ENCODE peak calls at places on chromosomes 3 and 15, in seven cellular contexts. T is cardiac muscle cell; Q is neural progenitor cell; E is psoas muscle; K is activated CD8-positive, alpha-beta memory T cell treated with anti-CD3 and anti-CD28 coated beads, Interleukin-2, amount 10 ng/mL, durations not matched to agents 7 days and 5 days; P is SIG-M5; I is NCI-H2171 treated with DMSO at 0.1 percent for 48 hours. C is an unnamed sample.

GRCh38 chr15:81595752-81596151 is 221.7 kb upstream of the TMC3 start:
- DNase-seq in I (no peak), K (no peak), P (no peak), Q (no peak), E (no peak), T (no peak), C (no peak)

GRCh38 chr3:71565976-71566375 is 17.6 kb downstream of the FOXP1 start:
- DNase-seq in E (no peak), K (no peak), I (peak), P (no peak), Q (no peak), T (no peak), C (no peak)

GRCh38 chr3:46213201-46213600 is 5.1 kb upstream of the CCR1 start:
- DNase-seq in I (no peak), T (no peak), E (no peak), Q (no peak), P (peak), K (peak), C (no peak)

GRCh38 chr3:128170866-128171516 is 17.7 kb downstream of the EEFSEC start:
- DNase-seq in P (no peak), T (peak), Q (peak), I (peak), K (peak), E (peak), C (peak)

GRCh38 chr3:151863611-151864010 is 9.8 kb upstream of the SUCNR1 start:
- DNase-seq in E (no peak), Q (no peak), I (no peak), T (peak), P (no peak), K (no peak), C (no peak)

GRCh38 chr3:184594386-184595035 is 32.9 kb downstream of the EPHB3 start:
- DNase-seq in K (no peak), Q (no peak), T (no peak), E (no peak), P (no peak), I (no peak), C (no peak)

GRCh38 chr3:183439510-183439909 is 11.1 kb upstream of the MCF2L2 start:
- DNase-seq in K (no peak), P (no peak), I (no peak), Q (no peak), E (no peak), T (no peak), C (no peak)

GRCh38 chr3:189605717-189606116 is 25.5 kb upstream of the TP63 start:
- DNase-seq in P (no peak), E (no peak), K (no peak), I (no peak), T (no peak), Q (no peak), C (no peak)

GRCh38 chr3:23263796-23264195 is 60.7 kb downstream of the UBE2E2 start:
- DNase-seq in K (no peak), Q (no peak), E (no peak), I (no peak), T (peak), P (no peak), C (no peak)

GRCh38 chr3:32238027-32238815 is at the start of gene CMTM8:
- DNase-seq in Q (peak), E (peak), P (no peak), I (peak), K (peak), T (peak), C (peak)

GRCh38 chr3:71048948-71049347 is 534.6 kb downstream of the FOXP1 start:
- DNase-seq in T (no peak), K (no peak), P (no peak), Q (no peak), E (no peak), I (no peak), C (no peak)

GRCh38 chr3:112378989-112379692 is 46.2 kb downstream of the CD200 start:
- DNase-seq in E (no peak), K (no peak), I (peak), Q (no peak), T (peak), P (peak), C (no peak)

GRCh38 chr3:44114142-44114541 is 127.5 kb upstream of the TOPAZ1 start:
- DNase-seq in T (peak), Q (peak), E (peak), I (peak), P (no peak), K (no peak), C (peak)

GRCh38 chr3:149512073-149512782 is 37.7 kb downstream of the TM4SF4 start:
- DNase-seq in I (peak), T (peak), E (peak), P (no peak), K (peak), Q (peak), C (peak)

GRCh38 chr15:86879250-86880229 is 799.9 kb downstream of the AGBL1 start:
- DNase-seq in K (no peak), E (peak), I (peak), Q (no peak), P (no peak), T (no peak), C (no peak)

GRCh38 chr3:190566043-190566933 is 52.4 kb downstream of the IL1RAP start:
- DNase-seq in T (peak), P (peak), K (peak), I (no peak), Q (no peak), E (peak), C (peak)

GRCh38 chr15:40452296-40453090 is 11.7 kb downstream of the BAHD1 start:
- DNase-seq in P (no peak), Q (no peak), K (peak), E (peak), T (no peak), I (no peak), C (no peak)

GRCh38 chr15:46080018-46080417 is 445.2 kb downstream of the SQOR start:
- DNase-seq in E (no peak), P (no peak), Q (peak), T (no peak), K (no peak), I (no peak), C (peak)

GRCh38 chr3:149839874-149840273 is 26.9 kb downstream of the RNF13 start:
- DNase-seq in Q (no peak), K (no peak), T (no peak), P (no peak), I (no peak), E (no peak), C (no peak)

GRCh38 chr3:31196881-31197364 is 302.5 kb upstream of the GADL1 start:
- DNase-seq in I (peak), Q (no peak), K (no peak), T (peak), E (no peak), P (no peak), C (peak)

GRCh38 chr3:57004154-57004730 is 56.2 kb upstream of the SPATA12 start:
- DNase-seq in T (no peak), P (no peak), K (no peak), I (peak), E (no peak), Q (no peak), C (no peak)

GRCh38 chr3:170738756-170739155 is 131.2 kb downstream of the RPL22L1 start:
- DNase-seq in K (no peak), Q (no peak), T (no peak), I (no peak), P (no peak), E (no peak), C (no peak)

GRCh38 chr15:38560456-38560926 is 4.1 kb downstream of the RASGRP1 start:
- DNase-seq in Q (no peak), K (peak), P (no peak), T (no peak), I (no peak), E (no peak), C (no peak)